ENCODE peak calls at places on chromosomes 6 and 20, in nine cellular contexts. B, X, Z, F, W, N, G, H and J are unnamed samples.

GRCh38 chr6:138722425-138723371 is 50.9 kb upstream of the CCDC28A start:
- DNase-seq in B (no peak), X (no peak), Z (no peak), F (peak; percentile 20), W (no peak), N (peak; percentile 67), G (no peak), H (no peak), J (no peak)

GRCh38 chr6:100998111-100998510 is 117.0 kb upstream of the ASCC3 start:
- DNase-seq in B (no peak), X (no peak), Z (no peak), F (no peak), W (no peak), N (no peak), G (no peak), H (no peak), J (no peak)

GRCh38 chr6:143150291-143150690 is 89.6 kb downstream of the AIG1 start:
- DNase-seq in B (no peak), X (no peak), Z (no peak), F (no peak), W (no peak), N (no peak), G (no peak), H (no peak), J (no peak)

GRCh38 chr6:82144852-82145332 is 102.7 kb downstream of the IBTK start:
- DNase-seq in B (no peak), X (no peak), Z (no peak), F (peak; percentile 54), W (peak; percentile 54), N (peak; percentile 92), G (no peak), H (peak; percentile 7), J (no peak)

GRCh38 chr6:107106165-107106564 is 9.2 kb downstream of the BEND3 start:
- DNase-seq in B (no peak), X (no peak), Z (no peak), F (no peak), W (no peak), N (no peak), G (no peak), H (no peak), J (no peak)

GRCh38 chr6:81003156-81003555 is 749.3 kb downstream of the TENT5A start:
- DNase-seq in B (no peak), X (no peak), Z (no peak), F (no peak), W (no peak), N (no peak), G (no peak), H (no peak), J (no peak)

GRCh38 chr6:6918216-6918983 is 189.4 kb upstream of the RREB1 start:
- DNase-seq in B (no peak), X (no peak), Z (no peak), F (no peak), W (peak; percentile 31), N (no peak), G (no peak), H (no peak), J (peak; percentile 39)

GRCh38 chr6:111843347-111844147 is 29.7 kb downstream of the FYN start:
- DNase-seq in B (peak; percentile 59), X (no peak), Z (peak; percentile 34), F (peak; percentile 57), W (no peak), N (no peak), G (no peak), H (peak; percentile 26), J (no peak)

GRCh38 chr20:23161968-23162696 is 76.0 kb upstream of the CD93 start:
- DNase-seq in B (no peak), X (no peak), Z (no peak), F (peak; percentile 70), W (no peak), N (peak; percentile 92), G (peak; percentile 91), H (peak; percentile 96), J (no peak)

GRCh38 chr6:156840136-156840535 is 63.0 kb downstream of the ARID1B start:
- DNase-seq in B (no peak), X (no peak), Z (no peak), F (no peak), W (no peak), N (no peak), G (no peak), H (no peak), J (no peak)

GRCh38 chr6:6225885-6226284 is 94.6 kb downstream of the F13A1 start:
- DNase-seq in B (no peak), X (no peak), Z (no peak), F (no peak), W (no peak), N (no peak), G (no peak), H (peak; percentile 78), J (no peak)

GRCh38 chr20:3911956-3912355 is 22.8 kb downstream of the PANK2 start:
- DNase-seq in B (no peak), X (no peak), Z (no peak), F (no peak), W (no peak), N (no peak), G (peak; percentile 74), H (peak; percentile 74), J (no peak)

GRCh38 chr6:43713611-43714310 is 26.2 kb upstream of the MRPS18A start:
- DNase-seq in B (no peak), X (no peak), Z (no peak), F (no peak), W (no peak), N (no peak), G (no peak), H (no peak), J (no peak)

GRCh38 chr20:36179170-36179945 is 24.8 kb downstream of the EPB41L1 start:
- DNase-seq in B (no peak), X (no peak), Z (no peak), F (peak; percentile 56), W (no peak), N (no peak), G (no peak), H (no peak), J (no peak)

GRCh38 chr6:130132286-130132701 is 90.5 kb downstream of the SAMD3 start:
- DNase-seq in B (peak; percentile 6), X (no peak), Z (peak; percentile 10), F (no peak), W (no peak), N (no peak), G (no peak), H (peak; percentile 66), J (peak; percentile 11)

GRCh38 chr6:131103296-131103695 is 32.0 kb upstream of the AKAP7 start:
- DNase-seq in B (no peak), X (no peak), Z (no peak), F (no peak), W (no peak), N (no peak), G (no peak), H (no peak), J (no peak)

GRCh38 chr20:15047100-15047499 is 709.7 kb upstream of the FLRT3 start:
- DNase-seq in B (no peak), X (no peak), Z (no peak), F (no peak), W (no peak), N (no peak), G (no peak), H (no peak), J (no peak)

GRCh38 chr6:154613137-154613676 is 102.7 kb upstream of the CNKSR3 start:
- DNase-seq in B (no peak), X (no peak), Z (no peak), F (peak; percentile 23), W (peak; percentile 86), N (peak; percentile 85), G (no peak), H (no peak), J (no peak)